ENCODE peak calls at places on chromosomes 13 and 19, in five cellular contexts. X, I, B, H and J are unnamed samples.

GRCh38 chr19:9586764-9587163 is 2.5 kb upstream of the ZNF121 start:
- DNase-seq in X (peak; percentile 24), I (peak; percentile 17), B (peak; percentile 74), H (no peak), J (peak; percentile 82)

GRCh38 chr19:17282488-17283256 is 971 bp downstream of the ANKLE1 start:
- DNase-seq in X (peak; percentile 46), I (peak; percentile 88), B (peak; percentile 69), H (no peak), J (peak; percentile 57)

GRCh38 chr13:98990701-98991100 is 12.8 kb upstream of the DOCK9 start:
- DNase-seq in X (no peak), I (no peak), B (no peak), H (no peak), J (no peak)

GRCh38 chr19:56092685-56093631 is 28.1 kb downstream of the ZNF787 start:
- DNase-seq in X (no peak), I (no peak), B (no peak), H (no peak), J (no peak)

GRCh38 chr19:50695251-50696064 is 24.1 kb downstream of the SHANK1 start:
- DNase-seq in X (no peak), I (peak; percentile 87), B (no peak), H (no peak), J (no peak)

GRCh38 chr19:29812080-29812880 is 489 bp downstream of the CCNE1 start:
- DNase-seq in X (no peak), I (peak; percentile 71), B (no peak), H (no peak), J (no peak)

GRCh38 chr19:53571339-53571738 is 33.4 kb downstream of the ZNF331 start:
- DNase-seq in X (no peak), I (no peak), B (no peak), H (no peak), J (no peak)

GRCh38 chr19:18397242-18398202 is at the start of gene LRRC25:
- DNase-seq in X (no peak), I (peak; percentile 78), B (no peak), H (no peak), J (no peak)

GRCh38 chr13:22175211-22175610 is 504.3 kb downstream of the FGF9 start:
- DNase-seq in X (no peak), I (no peak), B (no peak), H (no peak), J (no peak)

GRCh38 chr13:99211421-99212035 is 10.9 kb downstream of the UBAC2 start:
- DNase-seq in X (no peak), I (no peak), B (no peak), H (no peak), J (no peak)

GRCh38 chr19:58581227-58582141 is 8.3 kb upstream of the MZF1 start:
- DNase-seq in X (no peak), I (peak; percentile 78), B (peak; percentile 16), H (peak; percentile 92), J (peak; percentile 76)

GRCh38 chr13:110835721-110836599 is 78.9 kb downstream of the ANKRD10 start:
- DNase-seq in X (no peak), I (no peak), B (no peak), H (no peak), J (no peak)

GRCh38 chr13:100827489-100828000 is 152.9 kb upstream of the TMTC4 start:
- DNase-seq in X (no peak), I (no peak), B (no peak), H (no peak), J (no peak)

GRCh38 chr13:110475117-110475516 is 86.4 kb downstream of the RAB20 start:
- DNase-seq in X (no peak), I (no peak), B (no peak), H (no peak), J (no peak)

GRCh38 chr13:113489549-113490495 is 689 bp downstream of the DCUN1D2 start:
- DNase-seq in X (no peak), I (peak; percentile 31), B (no peak), H (no peak), J (no peak)

GRCh38 chr13:101149735-101150380 is 266.4 kb downstream of the NALCN start:
- DNase-seq in X (no peak), I (no peak), B (no peak), H (no peak), J (no peak)

GRCh38 chr19:49126575-49126974 is 7.2 kb downstream of the PPFIA3 start:
- DNase-seq in X (no peak), I (no peak), B (no peak), H (no peak), J (no peak)

GRCh38 chr13:50250403-50250802 is 235.2 kb downstream of the KCNRG start:
- DNase-seq in X (no peak), I (no peak), B (no peak), H (no peak), J (no peak)

GRCh38 chr13:75161804-75162203 is 320.2 kb downstream of the TBC1D4 start:
- DNase-seq in X (no peak), I (no peak), B (no peak), H (no peak), J (no peak)

GRCh38 chr13:36680918-36681317 is 7.1 kb downstream of the SERTM1 start:
- DNase-seq in X (no peak), I (no peak), B (no peak), H (no peak), J (no peak)

GRCh38 chr19:40366697-40367561 is 18.4 kb downstream of the PLD3 start:
- DNase-seq in X (no peak), I (peak; percentile 67), B (no peak), H (peak; percentile 44), J (no peak)

GRCh38 chr19:35797663-35798062 is 15.0 kb downstream of the PRODH2 start:
- DNase-seq in X (no peak), I (peak; percentile 43), B (no peak), H (no peak), J (no peak)

GRCh38 chr19:4604912-4605311 is 34.4 kb upstream of the TNFAIP8L1 start:
- DNase-seq in X (no peak), I (no peak), B (no peak), H (no peak), J (no peak)

GRCh38 chr13:92547256-92547655 is 679.4 kb upstream of the GPC6 start:
- DNase-seq in X (no peak), I (no peak), B (no peak), H (no peak), J (no peak)

GRCh38 chr19:22634450-22634827 is 315 bp downstream of the ZNF492 start:
- DNase-seq in X (no peak), I (no peak), B (no peak), H (no peak), J (no peak)

GRCh38 chr19:19738564-19738963 is 5.7 kb upstream of the ZNF14 start:
- DNase-seq in X (no peak), I (no peak), B (no peak), H (no peak), J (no peak)

DNA sequence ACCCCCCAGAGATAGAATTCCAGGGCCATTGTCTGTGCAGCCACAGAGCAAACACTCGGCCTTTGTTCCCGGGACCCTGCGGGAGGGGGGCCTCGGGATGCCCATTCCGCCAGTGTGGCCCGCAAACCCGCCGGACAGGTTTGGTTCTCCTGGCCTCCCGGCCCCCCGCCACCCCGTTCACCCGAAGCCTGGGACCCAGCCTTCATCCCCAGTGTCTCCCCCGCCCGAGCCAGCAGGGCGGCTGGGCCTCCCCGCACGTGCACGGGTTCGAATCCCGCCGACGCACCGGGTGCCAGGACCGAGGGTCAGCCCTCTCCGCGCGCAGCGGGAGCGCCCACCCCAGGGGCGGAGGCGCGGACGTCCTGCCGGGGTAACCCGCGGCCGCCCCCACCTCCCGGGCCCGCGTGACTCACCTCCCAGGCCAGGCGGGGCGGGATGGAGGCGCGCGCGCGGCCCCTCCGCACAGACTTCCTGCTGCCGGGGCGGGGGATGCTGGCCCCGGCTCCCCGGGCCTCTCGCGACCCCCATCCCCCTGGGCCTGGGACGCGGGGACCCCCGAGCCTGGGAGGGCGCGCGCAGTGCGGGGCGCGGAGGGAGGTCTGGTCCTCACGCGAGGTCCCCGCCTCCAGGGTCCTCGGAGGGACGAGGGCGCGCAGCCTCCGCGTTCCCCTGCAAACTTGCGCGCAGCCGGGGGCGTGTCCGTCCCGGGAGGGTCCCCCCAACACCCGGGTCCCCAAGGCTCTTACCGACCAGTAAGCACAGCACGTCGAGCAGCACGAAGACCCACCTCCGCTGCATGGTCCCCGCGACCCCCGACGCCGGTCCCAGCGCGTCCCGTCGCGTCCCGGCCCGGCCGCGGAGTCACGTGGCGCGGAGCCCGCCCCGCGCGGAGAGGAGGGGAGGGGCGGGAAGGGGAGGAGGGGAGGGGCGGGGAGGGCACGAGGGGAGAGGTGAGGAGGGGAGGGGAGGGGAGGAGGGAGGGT is at the start of gene PLPP2:
- DNase-seq in X (no peak), I (peak; percentile 63), B (no peak), H (peak; percentile 85), J (no peak)
- TF ChIP-seq EZH2 in X (no peak), I (no peak), B (no peak), H (no peak), J (no peak)

GRCh38 chr13:23715762-23716235 is 145.6 kb downstream of the TNFRSF19 start:
- DNase-seq in X (no peak), I (peak; percentile 30), B (peak; percentile 62), H (no peak), J (peak; percentile 18)
- H3K4me2 ChIP-seq in X (no peak overlapping the region), I (peak overlapping the region; percentile 46), B (peak overlapping the region; percentile 83), H (no peak overlapping the region), J (no peak overlapping the region)

GRCh38 chr13:24192811-24193162 is 32.3 kb downstream of the SPATA13 start:
- DNase-seq in X (no peak), I (no peak), B (no peak), H (no peak), J (no peak)
- TF ChIP-seq JUND in X (no peak), I (no peak), B (no peak), H (no peak), J (no peak)

GRCh38 chr19:41917676-41918075 is 10.6 kb downstream of the ERFL start:
- DNase-seq in X (no peak), I (no peak), B (no peak), H (no peak), J (no peak)

GRCh38 chr19:41914191-41914834 is 13.9 kb downstream of the ERFL start:
- DNase-seq in X (no peak), I (no peak), B (no peak), H (no peak), J (no peak)

GRCh38 chr19:41914906-41915247 is 13.4 kb downstream of the ERFL start:
- DNase-seq in X (no peak), I (no peak), B (no peak), H (no peak), J (no peak)

GRCh38 chr19:41915248-41916032 is 12.8 kb downstream of the ERFL start:
- DNase-seq in X (no peak), I (no peak), B (no peak), H (no peak), J (no peak)

GRCh38 chr19:41916033-41916424 is 12.2 kb downstream of the ERFL start:
- DNase-seq in X (no peak), I (no peak), B (no peak), H (no peak), J (no peak)
- TF ChIP-seq EZH2 in X (no peak), I (no peak), B (no peak), H (peak; percentile 12), J (no peak)